ENCODE peak calls at places on chromosome 15, in six cellular contexts. One of them, this sample, is unnamed.

GRCh38 chr15:59835801-59836200 is 146.7 kb upstream of the BNIP2 start:
- DNase-seq in pancreas: no peak
- DNase-seq in lung: peak
- DNase-seq in CD8-positive, alpha-beta memory T cell: no peak
- DNase-seq in cardiac muscle cell: no peak
- DNase-seq in substantia nigra: no peak
- DNase-seq in this sample: no peak

GRCh38 chr15:32687556-32687955 is 30.2 kb upstream of the GREM1 start:
- DNase-seq in lung: no peak
- DNase-seq in substantia nigra: no peak
- DNase-seq in pancreas: no peak
- DNase-seq in CD8-positive, alpha-beta memory T cell: no peak
- DNase-seq in cardiac muscle cell: no peak
- DNase-seq in this sample: peak

GRCh38 chr15:57220220-57220619 is 156.1 kb upstream of the CGNL1 start:
- DNase-seq in pancreas: no peak
- DNase-seq in substantia nigra: no peak
- DNase-seq in CD8-positive, alpha-beta memory T cell: no peak
- DNase-seq in lung: no peak
- DNase-seq in cardiac muscle cell: no peak
- DNase-seq in this sample: peak

GRCh38 chr15:96339662-96340347 is 9.3 kb downstream of the NR2F2 start:
- DNase-seq in CD8-positive, alpha-beta memory T cell: no peak
- DNase-seq in lung: peak
- DNase-seq in pancreas: no peak
- DNase-seq in cardiac muscle cell: no peak
- DNase-seq in substantia nigra: no peak
- DNase-seq in this sample: peak

GRCh38 chr15:83210619-83211018 is 3.0 kb upstream of the HDGFL3 start:
- DNase-seq in cardiac muscle cell: peak
- DNase-seq in lung: no peak
- DNase-seq in CD8-positive, alpha-beta memory T cell: no peak
- DNase-seq in substantia nigra: no peak
- DNase-seq in pancreas: no peak
- DNase-seq in this sample: no peak

GRCh38 chr15:62071711-62072308 is 5.0 kb downstream of the C2CD4A start:
- DNase-seq in pancreas: no peak
- DNase-seq in cardiac muscle cell: peak
- DNase-seq in substantia nigra: no peak
- DNase-seq in CD8-positive, alpha-beta memory T cell: peak
- DNase-seq in lung: no peak
- DNase-seq in this sample: peak

GRCh38 chr15:52133510-52134220 is 21.1 kb upstream of the BCL2L10 start:
- DNase-seq in pancreas: no peak
- DNase-seq in CD8-positive, alpha-beta memory T cell: no peak
- DNase-seq in substantia nigra: no peak
- DNase-seq in cardiac muscle cell: no peak
- DNase-seq in lung: no peak
- DNase-seq in this sample: no peak

GRCh38 chr15:50938525-50938924 is 30.0 kb downstream of the AP4E1 start:
- DNase-seq in cardiac muscle cell: no peak
- DNase-seq in lung: no peak
- DNase-seq in substantia nigra: no peak
- DNase-seq in CD8-positive, alpha-beta memory T cell: no peak
- DNase-seq in pancreas: no peak
- DNase-seq in this sample: no peak

GRCh38 chr15:52078197-52078875 is 34.2 kb downstream of the BCL2L10 start:
- DNase-seq in pancreas: no peak
- DNase-seq in substantia nigra: no peak
- DNase-seq in CD8-positive, alpha-beta memory T cell: no peak
- DNase-seq in cardiac muscle cell: no peak
- DNase-seq in lung: no peak
- DNase-seq in this sample: no peak

GRCh38 chr15:63243776-63244175 is 33.6 kb upstream of the APH1B start:
- DNase-seq in CD8-positive, alpha-beta memory T cell: no peak
- DNase-seq in substantia nigra: no peak
- DNase-seq in pancreas: no peak
- DNase-seq in lung: no peak
- DNase-seq in cardiac muscle cell: no peak
- DNase-seq in this sample: no peak

GRCh38 chr15:48721061-48721810 is 75.7 kb upstream of the FBN1 start:
- DNase-seq in CD8-positive, alpha-beta memory T cell: no peak
- DNase-seq in substantia nigra: no peak
- DNase-seq in lung: no peak
- DNase-seq in cardiac muscle cell: no peak
- DNase-seq in pancreas: no peak
- DNase-seq in this sample: peak

GRCh38 chr15:80698636-80699035 is 3.5 kb downstream of the ABHD17C start:
- DNase-seq in CD8-positive, alpha-beta memory T cell: no peak
- DNase-seq in pancreas: no peak
- DNase-seq in lung: no peak
- DNase-seq in cardiac muscle cell: no peak
- DNase-seq in substantia nigra: no peak
- DNase-seq in this sample: no peak

GRCh38 chr15:93180128-93180527 is 91.1 kb upstream of the RGMA start:
- DNase-seq in pancreas: no peak
- DNase-seq in CD8-positive, alpha-beta memory T cell: no peak
- DNase-seq in lung: no peak
- DNase-seq in substantia nigra: no peak
- DNase-seq in cardiac muscle cell: no peak
- DNase-seq in this sample: no peak

GRCh38 chr15:41347236-41347635 is 14.6 kb downstream of the NUSAP1 start:
- DNase-seq in cardiac muscle cell: no peak
- DNase-seq in lung: no peak
- DNase-seq in substantia nigra: no peak
- DNase-seq in pancreas: no peak
- DNase-seq in CD8-positive, alpha-beta memory T cell: no peak
- DNase-seq in this sample: no peak

GRCh38 chr15:35195031-35195430 is 109.9 kb upstream of the NANOGP8 start:
- DNase-seq in CD8-positive, alpha-beta memory T cell: no peak
- DNase-seq in lung: no peak
- DNase-seq in cardiac muscle cell: no peak
- DNase-seq in substantia nigra: no peak
- DNase-seq in pancreas: no peak
- DNase-seq in this sample: no peak

GRCh38 chr15:89502867-89503595 is 6.6 kb upstream of the RHCG start:
- DNase-seq in cardiac muscle cell: no peak
- DNase-seq in substantia nigra: no peak
- DNase-seq in lung: no peak
- DNase-seq in pancreas: no peak
- DNase-seq in CD8-positive, alpha-beta memory T cell: no peak
- DNase-seq in this sample: no peak

GRCh38 chr15:78315686-78316085 is 16.3 kb upstream of the SKIC8 start:
- DNase-seq in lung: no peak
- DNase-seq in pancreas: no peak
- DNase-seq in CD8-positive, alpha-beta memory T cell: no peak
- DNase-seq in substantia nigra: no peak
- DNase-seq in cardiac muscle cell: peak
- DNase-seq in this sample: no peak

GRCh38 chr15:76711351-76711827 is 193.8 kb downstream of the SCAPER start:
- DNase-seq in pancreas: no peak
- DNase-seq in substantia nigra: no peak
- DNase-seq in lung: no peak
- DNase-seq in cardiac muscle cell: no peak
- DNase-seq in CD8-positive, alpha-beta memory T cell: no peak
- DNase-seq in this sample: no peak

GRCh38 chr15:51189579-51190397 is 95.1 kb upstream of the TNFAIP8L3 start:
- DNase-seq in CD8-positive, alpha-beta memory T cell: no peak
- DNase-seq in lung: no peak
- DNase-seq in cardiac muscle cell: no peak
- DNase-seq in substantia nigra: no peak
- DNase-seq in pancreas: no peak
- DNase-seq in this sample: no peak

GRCh38 chr15:94453227-94453626 is 221.9 kb downstream of the MCTP2 start:
- DNase-seq in substantia nigra: no peak
- DNase-seq in lung: no peak
- DNase-seq in pancreas: no peak
- DNase-seq in CD8-positive, alpha-beta memory T cell: no peak
- DNase-seq in cardiac muscle cell: no peak
- DNase-seq in this sample: peak

GRCh38 chr15:77898811-77899730 is 178.4 kb downstream of the TBC1D2B start:
- DNase-seq in pancreas: peak
- DNase-seq in CD8-positive, alpha-beta memory T cell: no peak
- DNase-seq in cardiac muscle cell: no peak
- DNase-seq in lung: no peak
- DNase-seq in substantia nigra: no peak
- DNase-seq in this sample: no peak

GRCh38 chr15:42084465-42085235 is 9.7 kb downstream of the PLA2G4D start:
- DNase-seq in substantia nigra: peak
- DNase-seq in cardiac muscle cell: peak
- DNase-seq in lung: peak
- DNase-seq in pancreas: peak
- DNase-seq in CD8-positive, alpha-beta memory T cell: peak
- DNase-seq in this sample: peak

GRCh38 chr15:26804063-26804804 is 31.4 kb upstream of the GABRB3 start:
- DNase-seq in cardiac muscle cell: no peak
- DNase-seq in CD8-positive, alpha-beta memory T cell: no peak
- DNase-seq in pancreas: no peak
- DNase-seq in lung: no peak
- DNase-seq in substantia nigra: no peak
- DNase-seq in this sample: no peak

GRCh38 chr15:93460717-93461116 is 371.7 kb upstream of the RGMA start:
- DNase-seq in lung: no peak
- DNase-seq in CD8-positive, alpha-beta memory T cell: no peak
- DNase-seq in cardiac muscle cell: no peak
- DNase-seq in pancreas: no peak
- DNase-seq in substantia nigra: no peak
- DNase-seq in this sample: no peak

GRCh38 chr15:56978898-56979662 is 60.6 kb downstream of the TCF12 start:
- DNase-seq in pancreas: no peak
- DNase-seq in substantia nigra: no peak
- DNase-seq in lung: no peak
- DNase-seq in cardiac muscle cell: no peak
- DNase-seq in CD8-positive, alpha-beta memory T cell: no peak
- DNase-seq in this sample: no peak

GRCh38 chr15:36612063-36612788 is 32.8 kb downstream of the CDIN1 start:
- DNase-seq in lung: no peak
- DNase-seq in substantia nigra: no peak
- DNase-seq in cardiac muscle cell: peak
- DNase-seq in CD8-positive, alpha-beta memory T cell: no peak
- DNase-seq in pancreas: no peak
- DNase-seq in this sample: peak

GRCh38 chr15:31299588-31300207 is 26.9 kb upstream of the KLF13 start:
- DNase-seq in pancreas: no peak
- DNase-seq in cardiac muscle cell: no peak
- DNase-seq in CD8-positive, alpha-beta memory T cell: no peak
- DNase-seq in substantia nigra: peak
- DNase-seq in lung: peak
- DNase-seq in this sample: no peak

DNA sequence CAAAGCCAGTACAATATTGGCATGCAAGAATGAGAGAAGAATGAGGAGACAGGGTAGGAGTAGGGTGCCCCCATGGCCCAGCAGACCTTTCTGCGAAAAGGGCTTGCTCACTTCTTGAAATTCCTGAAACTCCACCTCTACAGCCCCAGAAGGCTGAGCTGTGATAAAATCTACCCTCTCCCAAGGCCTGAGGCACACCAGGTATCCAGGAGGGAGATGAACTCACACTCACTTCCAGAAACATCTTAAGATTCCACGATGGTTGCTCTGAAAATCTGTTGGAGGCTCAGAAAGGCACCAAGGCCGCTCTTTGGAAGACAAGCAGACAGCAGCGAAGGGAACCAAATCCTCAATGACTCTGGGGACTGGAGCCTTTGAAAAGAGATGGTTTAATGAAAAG is 297.5 kb downstream of the UACA start:
- DNase-seq in cardiac muscle cell: no peak
- DNase-seq in CD8-positive, alpha-beta memory T cell: no peak
- DNase-seq in lung: no peak
- DNase-seq in substantia nigra: no peak
- DNase-seq in pancreas: no peak
- DNase-seq in this sample: no peak
- H3K27ac ChIP-seq in cardiac muscle cell: no peak
- H3K27ac ChIP-seq in CD8-positive, alpha-beta memory T cell: no peak
- H3K27ac ChIP-seq in lung: no peak
- H3K27ac ChIP-seq in substantia nigra: no peak
- H3K27ac ChIP-seq in pancreas: no peak
- H3K27ac ChIP-seq in this sample: no peak

DNA sequence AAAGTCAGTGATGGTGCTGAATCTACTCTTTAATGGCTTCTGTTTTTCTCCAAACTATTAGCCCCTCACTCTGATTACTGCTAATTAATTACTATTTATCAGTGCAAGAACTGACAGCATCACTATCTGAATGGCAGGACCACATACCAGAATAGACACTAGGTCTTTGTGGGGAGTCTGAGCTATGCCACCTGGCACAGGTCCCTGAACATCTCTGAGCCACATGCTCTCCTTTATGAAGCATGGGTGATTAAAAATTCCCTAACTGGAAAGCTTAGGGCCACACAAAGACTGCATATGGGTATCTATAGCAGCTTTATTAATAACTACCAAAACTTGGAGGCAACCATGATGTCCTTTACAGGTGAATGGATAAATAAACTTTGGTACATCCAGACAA is 278.7 kb downstream of the MEX3B start:
- DNase-seq in lung: peak
- DNase-seq in CD8-positive, alpha-beta memory T cell: no peak
- DNase-seq in substantia nigra: no peak
- DNase-seq in pancreas: no peak
- DNase-seq in cardiac muscle cell: no peak
- DNase-seq in this sample: no peak
- H3K27ac ChIP-seq in lung: no peak
- H3K27ac ChIP-seq in CD8-positive, alpha-beta memory T cell: no peak
- H3K27ac ChIP-seq in substantia nigra: no peak
- H3K27ac ChIP-seq in pancreas: no peak
- H3K27ac ChIP-seq in cardiac muscle cell: no peak
- H3K27ac ChIP-seq in this sample: no peak

DNA sequence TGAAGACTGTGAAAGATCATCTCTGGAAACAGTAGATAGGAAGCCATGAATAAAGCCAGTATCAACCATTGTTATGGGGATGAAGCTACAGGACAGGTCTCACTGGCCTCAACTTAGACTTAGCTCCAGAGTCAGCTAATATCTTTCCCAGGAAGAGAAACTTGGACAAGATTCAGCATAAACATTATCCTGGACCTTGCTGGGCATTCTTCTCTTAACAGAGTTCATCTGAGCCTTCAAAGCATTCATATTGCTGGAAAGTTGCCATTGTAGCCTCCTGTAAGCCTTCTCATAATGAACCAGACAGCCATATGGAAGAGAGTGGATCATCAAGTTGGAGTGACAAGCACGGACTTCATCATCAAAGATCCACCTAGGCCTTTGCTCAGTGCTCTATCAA is 386.4 kb upstream of the THBS1 start:
- DNase-seq in substantia nigra: no peak
- DNase-seq in cardiac muscle cell: no peak
- DNase-seq in CD8-positive, alpha-beta memory T cell: no peak
- DNase-seq in pancreas: no peak
- DNase-seq in lung: no peak
- DNase-seq in this sample: no peak
- H3K27ac ChIP-seq in substantia nigra: no peak
- H3K27ac ChIP-seq in cardiac muscle cell: no peak
- H3K27ac ChIP-seq in CD8-positive, alpha-beta memory T cell: no peak
- H3K27ac ChIP-seq in pancreas: no peak
- H3K27ac ChIP-seq in lung: no peak
- H3K27ac ChIP-seq in this sample: no peak

DNA sequence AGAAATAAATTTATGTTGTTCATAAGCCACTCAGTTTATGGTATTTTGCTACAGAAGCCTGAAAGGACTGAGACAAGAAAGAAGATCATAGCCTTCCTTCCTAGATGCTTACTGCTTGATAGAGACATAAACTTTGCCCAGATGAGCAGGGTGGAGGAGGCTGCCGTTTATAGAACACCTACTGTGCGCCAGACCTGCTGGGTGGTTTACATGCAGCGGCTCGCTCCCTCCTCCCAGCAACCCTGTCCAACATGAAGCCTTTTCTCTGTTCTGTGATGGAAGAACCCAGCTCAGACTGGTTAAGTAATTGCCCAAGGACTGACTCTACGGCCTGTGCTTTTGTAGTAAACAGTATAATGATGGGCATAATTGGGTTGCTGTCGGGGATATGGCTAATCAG is 37.0 kb downstream of the CORO2B start:
- DNase-seq in CD8-positive, alpha-beta memory T cell: no peak
- DNase-seq in pancreas: no peak
- DNase-seq in cardiac muscle cell: no peak
- DNase-seq in lung: no peak
- DNase-seq in substantia nigra: no peak
- DNase-seq in this sample: no peak
- H3K27ac ChIP-seq in CD8-positive, alpha-beta memory T cell: no peak
- H3K27ac ChIP-seq in pancreas: no peak
- H3K27ac ChIP-seq in cardiac muscle cell: no peak
- H3K27ac ChIP-seq in lung: no peak
- H3K27ac ChIP-seq in substantia nigra: peak
- H3K27ac ChIP-seq in this sample: peak

This sample was measured in mesenchymal stem cell.